ENCODE peak calls at places on chromosome 19, in six cellular contexts. F is tibial nerve, Z is esophagus squamous epithelium, O is aorta, Q is GM23338, E is left ventricle myocardium inferior. W is an unnamed sample.

GRCh38 chr19:2495130-2495641 is 19.3 kb downstream of the GADD45B start:
- DNase-seq in F (peak; percentile 53), Z (no peak), O (peak; percentile 94), Q (no peak), E (peak; percentile 83), W (peak; percentile 21)

GRCh38 chr19:17755977-17756670 is 4.8 kb downstream of the FCHO1 start:
- DNase-seq in F (no peak), Z (no peak), O (no peak), Q (peak; percentile 87), E (no peak), W (peak; percentile 94)

GRCh38 chr19:12137541-12137940 is 2.6 kb downstream of the ZNF20 start:
- DNase-seq in F (no peak), Z (no peak), O (no peak), Q (peak; percentile 73), E (no peak), W (no peak)

GRCh38 chr19:6067975-6068374 is 42.3 kb downstream of the RFX2 start:
- DNase-seq in F (no peak), Z (no peak), O (no peak), Q (no peak), E (no peak), W (no peak)

GRCh38 chr19:53130506-53130905 is 2.2 kb downstream of the ZNF415 start:
- DNase-seq in F (no peak), Z (no peak), O (no peak), Q (peak; percentile 20), E (no peak), W (peak; percentile 49)

GRCh38 chr19:13396256-13397080 is 109.8 kb downstream of the CACNA1A start:
- DNase-seq in F (no peak), Z (no peak), O (no peak), Q (peak; percentile 97), E (peak; percentile 20), W (peak; percentile 83)

GRCh38 chr19:2049741-2050348 is 1.2 kb downstream of the MKNK2 start:
- DNase-seq in F (peak; percentile 80), Z (no peak), O (peak; percentile 89), Q (peak; percentile 69), E (peak; percentile 83), W (peak; percentile 60)

GRCh38 chr19:40687525-40688016 is 2.9 kb downstream of the NUMBL start:
- DNase-seq in F (peak; percentile 97), Z (no peak), O (peak; percentile 95), Q (no peak), E (peak; percentile 87), W (no peak)

GRCh38 chr19:6564393-6564792 is 26.6 kb downstream of the CD70 start:
- DNase-seq in F (no peak), Z (no peak), O (no peak), Q (peak; percentile 44), E (no peak), W (peak; percentile 15)

GRCh38 chr19:10593820-10594637 is 6.9 kb upstream of the AP1M2 start:
- DNase-seq in F (peak; percentile 75), Z (no peak), O (no peak), Q (no peak), E (no peak), W (no peak)

GRCh38 chr19:56942749-56943148 is 102.2 kb upstream of the PEG3 start:
- DNase-seq in F (no peak), Z (no peak), O (peak; percentile 87), Q (no peak), E (peak; percentile 30), W (peak; percentile 25)

GRCh38 chr19:2616741-2617392 is 85.6 kb downstream of the GNG7 start:
- DNase-seq in F (no peak), Z (no peak), O (peak; percentile 77), Q (no peak), E (peak; percentile 37), W (no peak)

GRCh38 chr19:11560404-11560988 is 1.5 kb upstream of the ELOF1 start:
- DNase-seq in F (no peak), Z (no peak), O (no peak), Q (peak; percentile 95), E (no peak), W (peak; percentile 91)

GRCh38 chr19:16429066-16429758 is 42.6 kb downstream of the EPS15L1 start:
- DNase-seq in F (no peak), Z (no peak), O (no peak), Q (no peak), E (peak; percentile 80), W (no peak)

GRCh38 chr19:3142292-3142670 is 6.4 kb downstream of the GNA15 start:
- DNase-seq in F (no peak), Z (no peak), O (no peak), Q (no peak), E (no peak), W (no peak)

GRCh38 chr19:40742477-40742876 is 7.8 kb downstream of the ACTMAP start:
- DNase-seq in F (no peak), Z (no peak), O (no peak), Q (no peak), E (no peak), W (no peak)

GRCh38 chr19:50464348-50464747 is 12.0 kb upstream of the EMC10 start:
- DNase-seq in F (no peak), Z (no peak), O (no peak), Q (no peak), E (no peak), W (no peak)

GRCh38 chr19:13152356-13152853 is 2.2 kb downstream of the IER2 start:
- DNase-seq in F (no peak), Z (no peak), O (no peak), Q (no peak), E (no peak), W (peak; percentile 71)

GRCh38 chr19:6056282-6056741 is 54.0 kb downstream of the RFX2 start:
- DNase-seq in F (no peak), Z (no peak), O (peak; percentile 76), Q (no peak), E (no peak), W (no peak)

GRCh38 chr19:47643281-47643680 is 34.3 kb downstream of the BICRA start:
- DNase-seq in F (no peak), Z (no peak), O (no peak), Q (no peak), E (no peak), W (no peak)

GRCh38 chr19:3868770-3869456 is at the start of gene ZFR2:
- DNase-seq in F (no peak), Z (no peak), O (no peak), Q (peak; percentile 87), E (no peak), W (peak; percentile 80)

GRCh38 chr19:8638078-8638619 is 7.7 kb downstream of the NFILZ start:
- DNase-seq in F (no peak), Z (no peak), O (no peak), Q (no peak), E (peak; percentile 39), W (no peak)

GRCh38 chr19:3336680-3337523 is 29.5 kb upstream of the NFIC start:
- DNase-seq in F (peak; percentile 71), Z (no peak), O (peak; percentile 96), Q (no peak), E (peak; percentile 90), W (no peak)

GRCh38 chr19:43362179-43362578 is 8.7 kb downstream of the CD177 start:
- DNase-seq in F (no peak), Z (no peak), O (no peak), Q (no peak), E (no peak), W (no peak)

GRCh38 chr19:12448808-12449207 is 8.0 kb upstream of the ZNF443 start:
- DNase-seq in F (no peak), Z (no peak), O (no peak), Q (no peak), E (no peak), W (no peak)

GRCh38 chr19:43469160-43469480 is 3.7 kb upstream of the LYPD3 start:
- DNase-seq in F (no peak), Z (no peak), O (no peak), Q (no peak), E (no peak), W (no peak)

GRCh38 chr19:12939292-12939606 is 840 bp downstream of the CALR start:
- DNase-seq in F (no peak), Z (no peak), O (no peak), Q (no peak), E (no peak), W (peak; percentile 31)

GRCh38 chr19:32877323-32877912 is 7.9 kb upstream of the SLC7A9 start:
- DNase-seq in F (no peak), Z (no peak), O (no peak), Q (no peak), E (no peak), W (no peak)
- H3K27ac ChIP-seq in F (no peak overlapping the region), Z (no peak overlapping the region), O (no peak overlapping the region), Q (no peak overlapping the region), E (no peak overlapping the region), W (no peak overlapping the region)

DNA sequence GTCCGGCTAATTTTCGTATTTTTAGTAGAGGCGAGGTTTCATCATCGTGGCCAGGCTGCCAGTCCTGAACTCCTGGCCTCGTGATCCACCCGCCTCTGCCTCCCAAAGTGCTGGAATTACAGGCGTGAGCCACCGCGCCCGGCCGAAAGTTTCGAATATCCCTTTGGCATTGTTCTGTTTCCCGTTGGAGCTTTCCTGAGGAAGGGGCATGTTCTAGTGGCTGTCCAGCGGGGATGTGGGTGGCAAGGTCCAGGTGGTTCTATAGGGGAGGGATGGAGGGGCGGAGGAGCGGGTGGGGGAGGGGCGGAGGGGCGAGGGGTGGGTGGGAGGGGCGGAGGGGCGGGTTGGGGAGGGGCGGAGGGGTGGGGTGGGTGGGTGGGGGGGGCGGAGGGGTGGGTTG is 2.1 kb upstream of the BSG start:
- DNase-seq in F (no peak), Z (no peak), O (no peak), Q (no peak), E (no peak), W (no peak)
- H3K27ac ChIP-seq in F (no peak overlapping the region), Z (no peak overlapping the region), O (no peak overlapping the region), Q (no peak overlapping the region), E (no peak overlapping the region), W (no peak overlapping the region)

GRCh38 chr19:29832801-29833200 is 21.0 kb downstream of the CCNE1 start:
- DNase-seq in F (no peak), Z (no peak), O (peak; percentile 36), Q (no peak), E (no peak), W (no peak)

GRCh38 chr19:29831041-29831548 is 19.3 kb downstream of the CCNE1 start:
- DNase-seq in F (no peak), Z (no peak), O (peak; percentile 31), Q (no peak), E (no peak), W (no peak)

GRCh38 chr19:29833614-29834261 is 21.9 kb downstream of the CCNE1 start:
- DNase-seq in F (no peak), Z (no peak), O (peak; percentile 34), Q (no peak), E (no peak), W (no peak)

GRCh38 chr19:29834991-29835390 is 23.2 kb downstream of the CCNE1 start:
- DNase-seq in F (no peak), Z (no peak), O (peak; percentile 42), Q (no peak), E (no peak), W (no peak)

DNA sequence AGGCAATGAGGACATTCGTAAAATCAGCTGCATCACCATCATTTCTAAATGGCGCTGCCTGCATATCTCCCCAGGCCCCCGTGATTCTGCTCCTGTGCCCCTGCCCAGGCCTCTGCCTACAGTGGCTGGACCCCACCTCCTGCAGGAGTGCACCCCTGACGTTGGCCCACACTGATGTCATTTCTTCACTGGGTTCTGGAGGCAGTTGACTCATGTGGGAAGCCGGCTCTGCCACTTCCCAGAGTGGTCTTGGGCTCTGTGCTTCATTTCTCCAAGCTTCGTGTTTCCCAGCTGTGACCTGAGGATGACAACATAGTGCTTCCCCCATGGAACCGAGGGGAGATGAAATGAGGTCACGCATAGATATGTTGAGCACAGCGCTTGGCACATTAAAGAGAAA is 19.9 kb downstream of the CCNE1 start:
- DNase-seq in F (no peak), Z (no peak), O (peak; percentile 27), Q (no peak), E (no peak), W (no peak)
- H3K27ac ChIP-seq in F (no peak overlapping the region), Z (peak overlapping the region; percentile 36), O (no peak overlapping the region), Q (no peak overlapping the region), E (no peak overlapping the region), W (no peak overlapping the region)

GRCh38 chr19:36572593-36573019 is 486 bp downstream of the ZNF529 start:
- DNase-seq in F (no peak), Z (no peak), O (no peak), Q (peak; percentile 15), E (no peak), W (no peak)
- H3K27ac ChIP-seq in F (peak overlapping the region; percentile 31), Z (peak overlapping the region; percentile 92), O (no peak overlapping the region), Q (peak overlapping the region; percentile 85), E (peak overlapping the region; percentile 91), W (no peak overlapping the region)